ENCODE peak calls at places on chromosomes 5 and 9, in four cellular contexts. Z is mesendoderm, D is Caki2, M is M059J. K is an unnamed sample.

GRCh38 chr5:177982956-177983355 is 13.1 kb downstream of the PROP1 start:
- DNase-seq in Z (no peak), D (no peak), M (no peak), K (no peak)

GRCh38 chr9:96241391-96241809 is 60.6 kb downstream of the HSD17B3 start:
- DNase-seq in Z (no peak), D (no peak), M (peak; percentile 95), K (peak; percentile 18)

GRCh38 chr5:116137544-116138378 is 52.9 kb downstream of the COMMD10 start:
- DNase-seq in Z (peak; percentile 66), D (peak; percentile 13), M (peak; percentile 51), K (peak; percentile 16)

GRCh38 chr9:130039504-130040147 is 3.4 kb downstream of the FNBP1 start:
- DNase-seq in Z (no peak), D (no peak), M (peak; percentile 33), K (no peak)

GRCh38 chr9:18673179-18673578 is 199.2 kb downstream of the ADAMTSL1 start:
- DNase-seq in Z (no peak), D (no peak), M (no peak), K (no peak)

GRCh38 chr5:147400076-147400809 is 109.6 kb downstream of the DPYSL3 start:
- DNase-seq in Z (no peak), D (no peak), M (no peak), K (no peak)

GRCh38 chr9:109935406-109936087 is 155.5 kb downstream of the PALM2AKAP2 start:
- DNase-seq in Z (no peak), D (no peak), M (peak; percentile 21), K (no peak)

GRCh38 chr9:90029996-90030395 is 425.2 kb downstream of the GADD45G start:
- DNase-seq in Z (no peak), D (no peak), M (peak; percentile 77), K (no peak)

GRCh38 chr5:6495433-6496206 is 47.0 kb downstream of the UBE2QL1 start:
- DNase-seq in Z (no peak), D (no peak), M (no peak), K (no peak)

GRCh38 chr9:77588319-77588937 is 59.7 kb downstream of the GNA14 start:
- DNase-seq in Z (peak; percentile 95), D (peak; percentile 6), M (peak; percentile 79), K (peak; percentile 40)

GRCh38 chr9:17995031-17995430 is 416.2 kb downstream of the SH3GL2 start:
- DNase-seq in Z (peak; percentile 25), D (no peak), M (no peak), K (no peak)

GRCh38 chr9:134735441-134736175 is 94.0 kb downstream of the COL5A1 start:
- DNase-seq in Z (no peak), D (no peak), M (no peak), K (no peak)

GRCh38 chr5:31220968-31221367 is 27.5 kb downstream of the CDH6 start:
- DNase-seq in Z (peak; percentile 24), D (no peak), M (no peak), K (no peak)

GRCh38 chr5:71663570-71663969 is 55.5 kb upstream of the CARTPT start:
- DNase-seq in Z (no peak), D (peak; percentile 52), M (peak; percentile 10), K (no peak)

GRCh38 chr5:173963107-173963506 is 25.9 kb upstream of the C5orf47 start:
- DNase-seq in Z (no peak), D (no peak), M (peak; percentile 86), K (no peak)

GRCh38 chr5:90809695-90810094 is 251.1 kb downstream of the ADGRV1 start:
- DNase-seq in Z (no peak), D (no peak), M (no peak), K (no peak)

GRCh38 chr9:23492126-23493002 is 333.7 kb downstream of the ELAVL2 start:
- DNase-seq in Z (peak; percentile 83), D (peak; percentile 18), M (peak; percentile 69), K (peak; percentile 42)

GRCh38 chr9:128575469-128575868 is 23.1 kb downstream of the SPTAN1 start:
- DNase-seq in Z (no peak), D (no peak), M (no peak), K (no peak)

GRCh38 chr9:133891741-133892140 is 100.4 kb downstream of the VAV2 start:
- DNase-seq in Z (no peak), D (no peak), M (no peak), K (no peak)

GRCh38 chr9:114078021-114078780 is at the start of gene AMBP:
- DNase-seq in Z (no peak), D (no peak), M (no peak), K (no peak)

GRCh38 chr5:136036991-136037705 is 8.4 kb downstream of the TGFBI start:
- DNase-seq in Z (no peak), D (no peak), M (peak; percentile 98), K (no peak)

GRCh38 chr9:16445141-16445920 is 425.1 kb downstream of the BNC2 start:
- DNase-seq in Z (no peak), D (no peak), M (peak; percentile 27), K (no peak)

GRCh38 chr5:123814796-123815479 is 303.0 kb downstream of the CSNK1G3 start:
- DNase-seq in Z (no peak), D (peak; percentile 69), M (peak; percentile 18), K (peak; percentile 46)

GRCh38 chr9:4742246-4742645 is 1.2 kb upstream of the AK3 start:
- DNase-seq in Z (no peak), D (no peak), M (peak; percentile 35), K (no peak)

GRCh38 chr9:92278117-92278516 is 15.4 kb downstream of the IARS1 start:
- DNase-seq in Z (no peak), D (no peak), M (peak; percentile 54), K (no peak)

GRCh38 chr5:151745071-151745705 is 13.2 kb downstream of the ATOX1 start:
- DNase-seq in Z (no peak), D (peak; percentile 87), M (peak; percentile 97), K (peak; percentile 89)

GRCh38 chr5:178365501-178366440 is 133.2 kb upstream of the PHYKPL start:
- DNase-seq in Z (no peak), D (no peak), M (no peak), K (no peak)

GRCh38 chr5:128290152-128290858 is 206.7 kb downstream of the SLC12A2 start:
- DNase-seq in Z (no peak), D (peak; percentile 8), M (peak; percentile 33), K (peak; percentile 76)

GRCh38 chr5:151692312-151692711 is 5.6 kb upstream of the SPARC start:
- DNase-seq in Z (no peak), D (peak; percentile 90), M (peak; percentile 91), K (no peak)

GRCh38 chr5:38622723-38623129 is 66.3 kb upstream of the LIFR start:
- DNase-seq in Z (no peak), D (no peak), M (no peak), K (no peak)

GRCh38 chr5:11139471-11139870 is 378.4 kb upstream of the DAP start:
- DNase-seq in Z (peak; percentile 72), D (no peak), M (peak; percentile 65), K (no peak)

GRCh38 chr5:53089481-53089976 is 20.0 kb downstream of the MOCS2 start:
- DNase-seq in Z (no peak), D (no peak), M (peak; percentile 16), K (no peak)

GRCh38 chr9:11893331-11893730 is 799.9 kb upstream of the TYRP1 start:
- DNase-seq in Z (peak; percentile 1), D (no peak), M (no peak), K (no peak)

GRCh38 chr5:40754381-40755092 is 1.2 kb downstream of the TTC33 start:
- DNase-seq in Z (peak; percentile 27), D (no peak), M (peak; percentile 51), K (peak; percentile 4)

GRCh38 chr5:130222638-130223037 is 318.4 kb downstream of the CHSY3 start:
- DNase-seq in Z (no peak), D (no peak), M (no peak), K (no peak)

GRCh38 chr5:139658928-139659667 is 10.9 kb downstream of the CXXC5 start:
- DNase-seq in Z (peak; percentile 91), D (peak; percentile 69), M (peak; percentile 92), K (no peak)

GRCh38 chr9:98010450-98010849 is 27.3 kb downstream of the ANP32B start:
- DNase-seq in Z (peak; percentile 59), D (peak; percentile 88), M (peak; percentile 54), K (peak; percentile 90)

GRCh38 chr5:22693125-22693524 is 160.0 kb downstream of the CDH12 start:
- DNase-seq in Z (no peak), D (no peak), M (no peak), K (no peak)

K was measured in epithelial cell of proximal tubule.